ENCODE peak calls at places on chromosome 1, in five cellular contexts. H is spleen, B is heart right ventricle, N is HCT116, L is K562. D is an unnamed sample. For H3K27me3, the result is how much of the 10 kb centered on the place peaks cover.

GRCh38 chr1:63966016-63966415 is 192.2 kb downstream of the ROR1 start:
- DNase-seq in L (no peak), B (no peak), N (no peak), H (no peak), D (no peak)

GRCh38 chr1:109274533-109275476 is 8.1 kb downstream of the PSRC1 start:
- DNase-seq in H (peak), B (no peak), L (peak), N (peak), D (no peak)

GRCh38 chr1:230047114-230047865 is 19.7 kb upstream of the GALNT2 start:
- DNase-seq in B (no peak), H (no peak), N (peak), L (no peak), D (peak)

GRCh38 chr1:48214820-48215219 is 7.7 kb upstream of the SLC5A9 start:
- DNase-seq in L (no peak), H (no peak), N (no peak), B (no peak), D (peak)

GRCh38 chr1:214957330-214958137 is 125.0 kb upstream of the KCNK2 start:
- DNase-seq in B (no peak), L (no peak), N (no peak), H (no peak), D (peak)

GRCh38 chr1:15075812-15076211 is 77.7 kb upstream of the TMEM51 start:
- DNase-seq in N (no peak), L (no peak), B (no peak), H (no peak), D (no peak)

GRCh38 chr1:223652436-223652901 is 13.0 kb downstream of the CAPN8 start:
- DNase-seq in B (no peak), H (no peak), L (no peak), N (no peak), D (peak)

GRCh38 chr1:53766766-53767409 is 27.9 kb upstream of the GLIS1 start:
- DNase-seq in L (no peak), H (no peak), N (no peak), B (no peak), D (no peak)

GRCh38 chr1:181541947-181542346 is 58.6 kb downstream of the CACNA1E start:
- DNase-seq in L (no peak), H (no peak), N (no peak), B (peak), D (peak)

GRCh38 chr1:64515427-64515826 is 45.5 kb downstream of the CACHD1 start:
- DNase-seq in N (no peak), B (peak), H (no peak), L (no peak), D (peak)

GRCh38 chr1:225572422-225572821 is 80.5 kb downstream of the ENAH start:
- DNase-seq in L (no peak), H (no peak), N (no peak), B (no peak), D (no peak)

GRCh38 chr1:31672988-31673387 is 28.3 kb upstream of the PEF1 start:
- DNase-seq in H (no peak), L (no peak), B (peak), N (no peak), D (no peak)

GRCh38 chr1:192575499-192576189 is at the start of gene RGS1:
- DNase-seq in L (no peak), N (no peak), H (peak), B (no peak), D (no peak)

GRCh38 chr1:219537182-219537581 is 75.7 kb downstream of the ZC3H11B start:
- DNase-seq in N (no peak), L (no peak), B (no peak), H (no peak), D (no peak)

GRCh38 chr1:223653015-223653414 is 12.5 kb downstream of the CAPN8 start:
- DNase-seq in H (no peak), N (no peak), B (no peak), L (no peak), D (no peak)

GRCh38 chr1:184941094-184941733 is 33.1 kb downstream of the NIBAN1 start:
- DNase-seq in L (no peak), H (no peak), B (no peak), N (no peak), D (no peak)

GRCh38 chr1:184945034-184945433 is 29.3 kb downstream of the NIBAN1 start:
- DNase-seq in N (no peak), H (no peak), B (no peak), L (no peak), D (no peak)

GRCh38 chr1:184945678-184946412 is 28.5 kb downstream of the NIBAN1 start:
- DNase-seq in H (no peak), L (no peak), B (no peak), N (no peak), D (no peak)

GRCh38 chr1:184941735-184942134 is 32.6 kb downstream of the NIBAN1 start:
- DNase-seq in B (no peak), L (no peak), H (no peak), N (no peak), D (no peak)

DNA sequence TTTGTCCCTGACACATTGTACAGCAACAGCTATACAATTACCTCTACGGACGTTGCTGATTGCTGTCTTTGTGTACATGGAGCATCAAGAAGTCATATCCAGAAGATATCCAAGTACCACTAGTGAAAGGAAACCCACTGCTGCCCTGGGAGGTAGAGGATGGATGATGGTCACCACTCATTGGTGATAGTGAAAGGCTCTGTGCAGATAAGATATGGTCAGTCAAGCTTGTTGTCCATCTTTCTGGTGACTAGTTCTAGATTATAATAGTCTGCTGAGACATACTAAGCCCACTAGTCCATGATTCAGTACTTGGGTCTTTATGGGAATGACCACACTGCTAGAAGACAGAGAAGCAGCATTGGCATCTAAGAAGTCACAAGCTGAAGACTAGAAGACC is 30.3 kb downstream of the NIBAN1 start:
- DNase-seq in H (no peak), L (no peak), N (no peak), B (no peak), D (no peak)
- H3K27me3 ChIP-seq in H (under half), L (under half), N (under half), B (under half), D (under half)

GRCh38 chr1:154075746-154076145 is 79.1 kb downstream of the NUP210L start:
- DNase-seq in H (no peak), B (no peak), N (no peak), L (no peak), D (no peak)
- H3K4me3 ChIP-seq in H (no peak), B (no peak), N (no peak), L (no peak), D (no peak)

DNA sequence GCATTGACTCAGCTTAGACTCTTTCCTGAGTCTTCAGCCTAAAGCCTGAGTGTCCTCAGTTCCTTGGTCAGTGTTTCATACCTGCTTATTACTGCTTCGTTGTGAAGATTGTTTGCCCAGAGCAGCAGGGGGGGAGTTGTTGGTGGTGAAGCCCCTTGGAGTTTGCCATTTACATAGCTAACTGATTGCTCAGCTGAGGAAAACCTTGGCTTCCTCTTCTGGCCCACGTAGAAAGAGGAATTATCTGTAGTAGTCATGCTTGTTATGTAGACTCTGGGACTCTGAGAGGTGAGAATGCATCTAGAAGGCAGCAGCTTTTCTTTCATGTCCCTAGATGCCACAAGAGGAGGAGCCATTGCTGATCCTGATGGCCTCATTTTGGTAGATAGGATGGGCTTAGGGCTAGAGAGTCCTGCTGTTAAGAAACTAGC is 125.9 kb downstream of the MAST2 start:
- DNase-seq in H (no peak), N (peak), B (no peak), L (no peak), D (peak)
- H3K27me3 ChIP-seq in H (under half), N (under half), B (under half), L (under half), D (under half)

DNA sequence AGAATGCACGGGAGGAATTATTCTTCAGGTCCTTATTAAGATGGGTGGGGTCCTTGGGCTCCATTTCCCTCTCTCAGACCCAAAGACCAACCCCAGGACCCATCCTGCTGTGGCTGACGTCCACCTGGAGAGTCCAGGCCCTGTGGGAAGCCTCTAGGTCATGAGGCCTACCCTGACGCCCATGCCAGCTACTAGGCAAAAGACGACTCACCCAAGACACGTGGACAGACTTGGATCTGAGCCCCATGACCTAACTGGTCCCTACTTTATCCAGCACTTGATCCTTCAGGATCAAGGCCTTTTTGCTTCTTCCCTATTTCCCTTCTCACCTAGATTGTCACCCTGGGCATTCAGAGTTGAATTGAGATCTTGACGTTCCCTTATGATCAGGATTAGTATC is 56.0 kb upstream of the CASZ1 start:
- DNase-seq in H (no peak), L (no peak), N (no peak), B (no peak), D (peak)
- H3K4me3 ChIP-seq in H (no peak), L (no peak), N (no peak), B (no peak), D (no peak)